ENCODE peak calls at places on chromosomes 13 and 19, in nine cellular contexts. A is left ventricle myocardium inferior; M is choroid plexus epithelial cell; B is NCI-H1694 treated with DMSO at 0.1 percent for 48 hours; L is iris pigment epithelial cell; I is activated CD4-positive, alpha-beta T cell treated with anti-CD3 and anti-CD28 coated beads for 36 hours; Z is DMS 273 treated with DMSO at 0.1 percent for 48 hours; P is COR-L47; J is foreskin fibroblast. Y is an unnamed sample.

GRCh38 chr13:64369121-64369520 is 2861.0 kb downstream of the PCDH9 start:
- DNase-seq in A (no peak), M (peak), B (no peak), L (peak), I (no peak), Z (no peak), P (no peak), J (peak), Y (peak)

GRCh38 chr19:7916137-7916907 is 1.7 kb downstream of the TGFBR3L start:
- DNase-seq in A (no peak), M (no peak), B (no peak), L (no peak), I (peak), Z (no peak), P (peak), J (peak), Y (peak)

GRCh38 chr13:98307744-98308524 is 130.9 kb upstream of the RNF113B start:
- DNase-seq in A (peak), M (peak), B (no peak), L (peak), I (no peak), Z (no peak), P (no peak), J (peak), Y (no peak)

GRCh38 chr19:34667349-34668076 is 9.4 kb downstream of the SCGB2B2 start:
- DNase-seq in A (no peak), M (peak), B (no peak), L (peak), I (no peak), Z (peak), P (peak), J (peak), Y (no peak)

GRCh38 chr13:30845297-30846214 is 60.5 kb upstream of the MEDAG start:
- DNase-seq in A (no peak), M (peak), B (no peak), L (no peak), I (no peak), Z (no peak), P (no peak), J (no peak), Y (no peak)

GRCh38 chr13:97631158-97631557 is 197.2 kb downstream of the RAP2A start:
- DNase-seq in A (no peak), M (no peak), B (no peak), L (no peak), I (no peak), Z (no peak), P (no peak), J (no peak), Y (no peak)

GRCh38 chr13:76389321-76389720 is 496.9 kb downstream of the KCTD12 start:
- DNase-seq in A (no peak), M (no peak), B (no peak), L (peak), I (no peak), Z (no peak), P (no peak), J (peak), Y (peak)

GRCh38 chr13:99218969-99219368 is 18.3 kb downstream of the UBAC2 start:
- DNase-seq in A (no peak), M (no peak), B (no peak), L (no peak), I (peak), Z (no peak), P (no peak), J (no peak), Y (no peak)

GRCh38 chr13:45242070-45242469 is 41.2 kb upstream of the KCTD4 start:
- DNase-seq in A (no peak), M (peak), B (no peak), L (peak), I (no peak), Z (peak), P (no peak), J (peak), Y (peak)

GRCh38 chr19:15911599-15912237 is 13.8 kb upstream of the CYP4F2 start:
- DNase-seq in A (no peak), M (no peak), B (no peak), L (no peak), I (no peak), Z (no peak), P (no peak), J (no peak), Y (no peak)

GRCh38 chr13:80048030-80048429 is 292.9 kb downstream of the SPRY2 start:
- DNase-seq in A (no peak), M (no peak), B (no peak), L (no peak), I (no peak), Z (no peak), P (no peak), J (no peak), Y (no peak)

GRCh38 chr19:3363841-3364500 is 2.4 kb upstream of the NFIC start:
- DNase-seq in A (no peak), M (no peak), B (no peak), L (no peak), I (no peak), Z (no peak), P (no peak), J (peak), Y (peak)

GRCh38 chr19:41882568-41883462 is at the start of gene ARHGEF1:
- DNase-seq in A (peak), M (no peak), B (no peak), L (no peak), I (peak), Z (no peak), P (peak), J (peak), Y (peak)

GRCh38 chr13:39048806-39049205 is 10.6 kb downstream of the NHLRC3 start:
- DNase-seq in A (no peak), M (no peak), B (no peak), L (no peak), I (no peak), Z (no peak), P (no peak), J (no peak), Y (no peak)

GRCh38 chr19:44847144-44848035 is 1.3 kb downstream of the NECTIN2 start:
- DNase-seq in A (peak), M (peak), B (no peak), L (peak), I (peak), Z (no peak), P (peak), J (peak), Y (peak)

GRCh38 chr13:114019367-114019766 is 45.5 kb upstream of the C13orf46 start:
- DNase-seq in A (no peak), M (no peak), B (no peak), L (no peak), I (peak), Z (no peak), P (no peak), J (no peak), Y (no peak)